ENCODE peak calls at places on chromosomes 16 and 17, in nine cellular contexts. One of them, this sample, is unnamed.

GRCh38 chr17:1755252-1755992 is 6.4 kb upstream of the SERPINF1 start:
- DNase-seq in HTR-8/SVneo: no peak
- DNase-seq in AG08395: no peak
- DNase-seq in HT1080: no peak
- DNase-seq in cardiac fibroblast: no peak
- DNase-seq in kidney: no peak
- DNase-seq in SW480: no peak
- DNase-seq in kidney tubule cell: no peak
- DNase-seq in AG04450: no peak
- DNase-seq in this sample: no peak

GRCh38 chr17:51869387-51869786 is 289.1 kb downstream of the CA10 start:
- DNase-seq in HTR-8/SVneo: no peak
- DNase-seq in SW480: no peak
- DNase-seq in kidney tubule cell: peak; percentile 44
- DNase-seq in cardiac fibroblast: peak; percentile 0
- DNase-seq in HT1080: no peak
- DNase-seq in kidney: no peak
- DNase-seq in AG04450: no peak
- DNase-seq in AG08395: no peak
- DNase-seq in this sample: peak; percentile 13

GRCh38 chr17:49998836-49999511 is 4.0 kb upstream of the DLX3 start:
- DNase-seq in kidney: no peak
- DNase-seq in AG04450: no peak
- DNase-seq in kidney tubule cell: no peak
- DNase-seq in cardiac fibroblast: no peak
- DNase-seq in HTR-8/SVneo: no peak
- DNase-seq in AG08395: no peak
- DNase-seq in SW480: no peak
- DNase-seq in HT1080: no peak
- DNase-seq in this sample: no peak

GRCh38 chr16:76634847-76635697 is 357.9 kb downstream of the CNTNAP4 start:
- DNase-seq in AG04450: no peak
- DNase-seq in AG08395: no peak
- DNase-seq in cardiac fibroblast: peak; percentile 6
- DNase-seq in SW480: no peak
- DNase-seq in kidney tubule cell: no peak
- DNase-seq in HT1080: no peak
- DNase-seq in kidney: no peak
- DNase-seq in HTR-8/SVneo: no peak
- DNase-seq in this sample: no peak

GRCh38 chr17:45839442-45839841 is 5.2 kb upstream of the SPPL2C start:
- DNase-seq in HTR-8/SVneo: no peak
- DNase-seq in AG04450: no peak
- DNase-seq in SW480: no peak
- DNase-seq in HT1080: no peak
- DNase-seq in AG08395: no peak
- DNase-seq in cardiac fibroblast: no peak
- DNase-seq in kidney tubule cell: no peak
- DNase-seq in kidney: peak; percentile 52
- DNase-seq in this sample: no peak

GRCh38 chr16:87628940-87629339 is 26.6 kb downstream of the JPH3 start:
- DNase-seq in cardiac fibroblast: no peak
- DNase-seq in AG08395: peak; percentile 55
- DNase-seq in AG04450: no peak
- DNase-seq in HT1080: peak; percentile 40
- DNase-seq in kidney: no peak
- DNase-seq in HTR-8/SVneo: no peak
- DNase-seq in SW480: no peak
- DNase-seq in kidney tubule cell: peak; percentile 94
- DNase-seq in this sample: peak; percentile 87

GRCh38 chr17:80316431-80316830 is 55.8 kb downstream of the RNF213 start:
- DNase-seq in HT1080: no peak
- DNase-seq in cardiac fibroblast: no peak
- DNase-seq in AG08395: no peak
- DNase-seq in kidney tubule cell: no peak
- DNase-seq in SW480: no peak
- DNase-seq in kidney: no peak
- DNase-seq in HTR-8/SVneo: no peak
- DNase-seq in AG04450: no peak
- DNase-seq in this sample: no peak

GRCh38 chr16:15523092-15523541 is 88.7 kb downstream of the BMERB1 start:
- DNase-seq in kidney tubule cell: peak; percentile 29
- DNase-seq in SW480: peak; percentile 29
- DNase-seq in HT1080: no peak
- DNase-seq in AG08395: no peak
- DNase-seq in cardiac fibroblast: no peak
- DNase-seq in AG04450: no peak
- DNase-seq in HTR-8/SVneo: no peak
- DNase-seq in kidney: no peak
- DNase-seq in this sample: peak; percentile 20

GRCh38 chr17:57984226-57984890 is 3.7 kb downstream of the VEZF1 start:
- DNase-seq in SW480: no peak
- DNase-seq in cardiac fibroblast: peak; percentile 47
- DNase-seq in AG04450: no peak
- DNase-seq in AG08395: no peak
- DNase-seq in kidney tubule cell: no peak
- DNase-seq in HT1080: no peak
- DNase-seq in kidney: no peak
- DNase-seq in HTR-8/SVneo: no peak
- DNase-seq in this sample: no peak

GRCh38 chr17:7528842-7529241 is 20.0 kb upstream of the TNFSF12 start:
- DNase-seq in kidney: no peak
- DNase-seq in HT1080: no peak
- DNase-seq in kidney tubule cell: no peak
- DNase-seq in SW480: no peak
- DNase-seq in cardiac fibroblast: no peak
- DNase-seq in AG04450: no peak
- DNase-seq in AG08395: no peak
- DNase-seq in HTR-8/SVneo: no peak
- DNase-seq in this sample: no peak

GRCh38 chr17:42276609-42277341 is 584 bp upstream of the STAT5B start:
- DNase-seq in HTR-8/SVneo: no peak
- DNase-seq in AG04450: peak; percentile 57
- DNase-seq in SW480: peak; percentile 65
- DNase-seq in kidney: peak; percentile 89
- DNase-seq in AG08395: peak; percentile 72
- DNase-seq in cardiac fibroblast: peak; percentile 89
- DNase-seq in kidney tubule cell: peak; percentile 87
- DNase-seq in HT1080: peak; percentile 85
- DNase-seq in this sample: no peak

GRCh38 chr16:57667526-57668258 is 414 bp upstream of the ADGRG3 start:
- DNase-seq in cardiac fibroblast: no peak
- DNase-seq in HTR-8/SVneo: no peak
- DNase-seq in SW480: no peak
- DNase-seq in AG08395: no peak
- DNase-seq in HT1080: no peak
- DNase-seq in AG04450: no peak
- DNase-seq in kidney: peak; percentile 78
- DNase-seq in kidney tubule cell: peak; percentile 58
- DNase-seq in this sample: peak; percentile 86

GRCh38 chr16:56357291-56357764 is 68.0 kb downstream of the AMFR start:
- DNase-seq in AG04450: no peak
- DNase-seq in HTR-8/SVneo: no peak
- DNase-seq in cardiac fibroblast: peak; percentile 56
- DNase-seq in SW480: no peak
- DNase-seq in AG08395: peak; percentile 81
- DNase-seq in kidney: peak; percentile 74
- DNase-seq in HT1080: no peak
- DNase-seq in kidney tubule cell: peak; percentile 31
- DNase-seq in this sample: no peak

GRCh38 chr16:66832661-66833305 is 2.0 kb upstream of the NAE1 start:
- DNase-seq in cardiac fibroblast: no peak
- DNase-seq in HTR-8/SVneo: no peak
- DNase-seq in kidney: no peak
- DNase-seq in AG04450: no peak
- DNase-seq in SW480: no peak
- DNase-seq in HT1080: peak; percentile 36
- DNase-seq in AG08395: no peak
- DNase-seq in kidney tubule cell: peak; percentile 11
- DNase-seq in this sample: no peak

GRCh38 chr17:64020068-64020766 is at the start of gene ICAM2:
- DNase-seq in HTR-8/SVneo: no peak
- DNase-seq in HT1080: peak; percentile 22
- DNase-seq in kidney: peak; percentile 89
- DNase-seq in kidney tubule cell: peak; percentile 48
- DNase-seq in AG04450: no peak
- DNase-seq in AG08395: no peak
- DNase-seq in SW480: peak; percentile 26
- DNase-seq in cardiac fibroblast: no peak
- DNase-seq in this sample: no peak

This sample was measured in NCI-H460.